ENCODE peak calls at places on chromosomes 4 and X, in eight cellular contexts. D is transverse colon, R is ovary, H is tibial nerve, I is H1, A is esophagus muscularis mucosa, S is stomach, X is K562. N is an unnamed sample.

GRCh38 chrX:54085666-54086065 is 41.4 kb upstream of the PHF8 start:
- DNase-seq in H (no peak), I (no peak), R (no peak), A (no peak), X (no peak), D (no peak), S (no peak), N (no peak)

GRCh38 chr4:143023519-143023918 is 161.2 kb upstream of the USP38 start:
- DNase-seq in D (no peak), R (no peak), H (no peak), A (no peak), S (no peak), I (no peak), X (no peak), N (no peak)

GRCh38 chrX:118459494-118459893 is 36.1 kb upstream of the DOCK11 start:
- DNase-seq in X (peak; percentile 44), I (no peak), R (no peak), A (no peak), D (no peak), S (no peak), H (no peak), N (no peak)

GRCh38 chr4:1243451-1244080 is 5.4 kb downstream of the CTBP1 start:
- DNase-seq in R (peak; percentile 5), D (peak; percentile 11), A (no peak), X (peak; percentile 11), I (no peak), H (peak; percentile 8), S (no peak), N (peak; percentile 59)

GRCh38 chr4:181838253-181838652 is 404.9 kb upstream of the TENM3 start:
- DNase-seq in D (no peak), I (no peak), R (no peak), X (no peak), H (no peak), S (no peak), A (no peak), N (no peak)

GRCh38 chrX:76555816-76556215 is 128.3 kb downstream of the MAGEE1 start:
- DNase-seq in S (no peak), R (no peak), I (no peak), D (no peak), A (no peak), H (no peak), X (peak; percentile 12), N (no peak)

GRCh38 chr4:3368841-3369760 is 72.7 kb upstream of the HGFAC start:
- DNase-seq in X (no peak), S (no peak), H (no peak), A (peak; percentile 89), D (no peak), I (no peak), R (no peak), N (no peak)

GRCh38 chrX:54633641-54634040 is 103.6 kb downstream of the GNL3L start:
- DNase-seq in D (no peak), H (no peak), X (no peak), A (no peak), I (no peak), R (no peak), S (no peak), N (no peak)

GRCh38 chrX:134774190-134775048 is 116.1 kb upstream of the PLAC1 start:
- DNase-seq in H (no peak), R (no peak), X (no peak), S (no peak), A (no peak), D (no peak), I (no peak), N (no peak)

GRCh38 chr4:37400326-37400881 is 155.9 kb downstream of the NWD2 start:
- DNase-seq in R (no peak), D (no peak), X (no peak), H (no peak), I (no peak), A (no peak), S (no peak), N (no peak)

GRCh38 chr4:15682790-15683495 is 1.3 kb downstream of the FAM200B start:
- DNase-seq in I (no peak), R (no peak), A (no peak), D (no peak), H (no peak), X (no peak), S (no peak), N (no peak)

GRCh38 chrX:94053575-94053974 is 379.6 kb downstream of the FAM133A start:
- DNase-seq in D (no peak), R (no peak), S (no peak), H (no peak), A (no peak), X (no peak), I (no peak), N (no peak)

GRCh38 chr4:126850286-126850685 is 782.5 kb upstream of the INTU start:
- DNase-seq in R (no peak), D (no peak), I (no peak), H (no peak), A (no peak), S (no peak), X (peak; percentile 68), N (no peak)

GRCh38 chr4:5366421-5366820 is 315.1 kb downstream of the STK32B start:
- DNase-seq in H (no peak), S (no peak), R (no peak), X (no peak), I (no peak), D (no peak), A (no peak), N (no peak)

GRCh38 chr4:89000844-89001360 is 56.1 kb downstream of the FAM13A start:
- DNase-seq in H (no peak), D (no peak), S (no peak), I (no peak), A (no peak), X (no peak), R (no peak), N (no peak)
- TF ChIP-seq EP300 in H (no peak), D (no peak), S (no peak), I (no peak), A (no peak), X (peak; percentile 56), R (no peak), N (no peak)

GRCh38 chr4:139665690-139666529 is at the start of gene MGST2:
- DNase-seq in S (peak; percentile 86), H (peak; percentile 37), A (no peak), X (peak; percentile 71), I (no peak), D (peak; percentile 91), R (peak; percentile 57), N (peak; percentile 88)
- TF ChIP-seq POLR2A in S (no peak), H (no peak), A (no peak), X (peak; percentile 78), I (peak; percentile 21), D (peak; percentile 75), R (peak; percentile 11), N (no peak)

GRCh38 chrX:109622270-109622669 is 2.7 kb downstream of the KCNE5 start:
- DNase-seq in A (no peak), S (no peak), H (no peak), R (no peak), D (no peak), X (no peak), I (no peak), N (no peak)

GRCh38 chrX:109624022-109624421 is 950 bp downstream of the KCNE5 start:
- DNase-seq in I (no peak), A (no peak), H (no peak), D (no peak), R (no peak), S (no peak), X (no peak), N (no peak)

GRCh38 chrX:109629310-109629709 is 4.3 kb upstream of the KCNE5 start:
- DNase-seq in I (no peak), D (no peak), H (no peak), R (no peak), A (no peak), S (no peak), X (no peak), N (no peak)

GRCh38 chrX:109626637-109627036 is 1.7 kb upstream of the KCNE5 start:
- DNase-seq in A (no peak), D (no peak), H (no peak), X (peak; percentile 11), S (no peak), R (no peak), I (no peak), N (no peak)

DNA sequence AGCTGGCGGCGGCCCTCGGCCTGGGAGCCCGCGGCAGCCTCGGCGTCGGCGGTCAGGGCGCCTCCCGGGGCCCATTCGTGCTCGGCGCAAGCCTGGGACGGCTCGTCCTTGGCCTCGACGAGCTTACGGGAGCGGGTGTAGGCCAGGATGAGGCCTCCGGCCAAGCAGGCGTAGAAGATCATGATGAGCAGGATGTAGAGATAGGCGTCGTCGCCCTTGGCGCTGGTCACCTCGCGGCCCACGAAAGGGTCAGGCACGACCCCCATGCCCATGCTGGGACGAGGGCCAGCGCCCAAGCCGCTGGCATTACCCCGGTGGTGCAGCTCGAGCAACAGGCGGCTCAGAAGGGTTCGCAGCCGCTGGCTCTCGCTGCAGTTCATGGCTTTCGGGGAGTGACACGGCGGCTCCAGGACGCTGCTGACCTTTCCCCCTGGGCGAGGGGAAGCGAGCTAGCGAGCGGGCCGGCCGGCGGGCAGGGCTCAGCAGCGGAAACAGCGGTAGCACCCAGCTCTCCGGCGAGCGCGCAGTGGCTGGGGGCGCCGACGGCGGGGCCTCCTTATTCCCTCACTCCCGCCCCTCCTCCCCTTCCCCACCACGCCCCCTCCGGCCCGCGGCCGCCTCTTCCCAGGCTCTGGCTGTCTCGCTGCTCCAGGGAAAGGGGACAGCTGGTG is at the start of gene KCNE5:
- DNase-seq in R (peak; percentile 15), D (no peak), X (no peak), H (no peak), A (no peak), I (no peak), S (no peak), N (no peak)
- H3K4me3 ChIP-seq in R (peak within 1 kb of the TSS; percentile 6), D (peak within 1 kb of the TSS; percentile 26), X (no peak within 1 kb of the TSS), H (peak within 1 kb of the TSS; percentile 2), A (peak within 1 kb of the TSS; percentile 40), I (peak within 1 kb of the TSS; percentile 14), S (peak within 1 kb of the TSS; percentile 32), N (peak within 1 kb of the TSS; percentile 39)

GRCh38 chr4:76923619-76924357 is 25.8 kb upstream of the SEPTIN11 start:
- DNase-seq in R (no peak), X (no peak), A (no peak), D (no peak), S (no peak), H (no peak), I (no peak), N (no peak)

DNA sequence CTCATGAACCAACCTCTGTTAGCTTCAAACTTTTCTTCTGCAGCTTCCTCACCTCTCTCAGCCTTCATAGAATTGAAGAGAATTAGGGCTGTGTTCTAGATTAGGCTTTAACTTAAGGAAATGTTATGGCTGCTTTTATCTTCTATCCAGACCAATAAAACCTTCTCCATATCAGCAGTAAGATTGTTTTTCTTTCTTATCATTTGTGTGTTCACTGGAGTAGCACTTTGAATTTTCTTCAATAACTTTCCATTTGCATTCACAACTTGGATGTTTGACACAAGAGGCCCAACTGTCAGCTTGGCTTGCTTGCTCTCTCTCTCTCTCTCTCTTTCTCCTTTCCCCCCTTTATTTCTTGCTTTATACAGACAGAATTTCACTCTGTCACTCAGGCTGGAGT is 22.8 kb upstream of the SOWAHB start:
- DNase-seq in A (no peak), X (no peak), I (no peak), D (no peak), H (no peak), S (no peak), R (no peak), N (no peak)
- TF ChIP-seq EP300 in A (no peak), X (no peak), I (no peak), D (no peak), H (no peak), S (no peak), R (no peak), N (no peak)

N was measured in suprapubic skin.